ENCODE peak calls at places on chromosomes 12 and 14, in five cellular contexts. F is left ventricle myocardium inferior, D is SJCRH30, L is neural progenitor cell, J is esophagus muscularis mucosa. U is an unnamed sample. For H3K9me3 and H3K4me1, the result is how much of the 10 kb centered on the place peaks cover.

GRCh38 chr14:31265701-31266398 is 58.3 kb upstream of the HECTD1 start:
- DNase-seq in F (no peak), D (no peak), L (no peak), J (no peak), U (no peak)

GRCh38 chr14:40028991-40029390 is 596.8 kb upstream of the FBXO33 start:
- DNase-seq in F (no peak), D (no peak), L (no peak), J (no peak), U (no peak)

GRCh38 chr12:50083301-50083700 is 1.8 kb upstream of the SMARCD1 start:
- DNase-seq in J (no peak), F (no peak), D (no peak), L (no peak), U (no peak)

GRCh38 chr12:60231976-60232907 is 636.4 kb downstream of the SLC16A7 start:
- DNase-seq in D (no peak), L (no peak), F (no peak), J (no peak), U (no peak)

GRCh38 chr12:54360717-54361456 is 3.4 kb downstream of the GPR84 start:
- DNase-seq in L (peak), F (peak), J (no peak), D (peak), U (peak)

GRCh38 chr14:22596354-22596879 is 1.7 kb upstream of the ABHD4 start:
- DNase-seq in J (no peak), F (no peak), L (no peak), D (no peak), U (no peak)

GRCh38 chr12:106897082-106897481 is 58.6 kb upstream of the TMEM263 start:
- DNase-seq in J (peak), L (no peak), D (peak), F (no peak), U (no peak)

GRCh38 chr12:26874501-26875296 is 41.7 kb upstream of the ITPR2 start:
- DNase-seq in D (peak), J (peak), F (no peak), L (no peak), U (no peak)

GRCh38 chr14:56659964-56660551 is 80.5 kb downstream of the TMEM260 start:
- DNase-seq in F (no peak), L (peak), D (peak), J (no peak), U (no peak)

GRCh38 chr12:129887047-129887568 is 16.7 kb downstream of the TMEM132D start:
- DNase-seq in L (no peak), J (peak), F (no peak), D (no peak), U (peak)

GRCh38 chr14:67186369-67186768 is 2.9 kb upstream of the GARIN2 start:
- DNase-seq in J (no peak), D (no peak), L (no peak), F (no peak), U (no peak)

GRCh38 chr14:69648480-69649414 is 37.4 kb downstream of the SUSD6 start:
- DNase-seq in D (peak), J (no peak), L (no peak), F (no peak), U (no peak)

GRCh38 chr12:117854339-117855012 is 114.3 kb downstream of the KSR2 start:
- DNase-seq in L (peak), F (no peak), D (peak), J (no peak), U (peak)

GRCh38 chr12:94426049-94426448 is 33.6 kb downstream of the CEP83 start:
- DNase-seq in D (no peak), J (no peak), F (no peak), L (peak), U (no peak)
- H3K9me3 ChIP-seq in D (under half), J (under half), F (under half), L (under half), U (under half)

DNA sequence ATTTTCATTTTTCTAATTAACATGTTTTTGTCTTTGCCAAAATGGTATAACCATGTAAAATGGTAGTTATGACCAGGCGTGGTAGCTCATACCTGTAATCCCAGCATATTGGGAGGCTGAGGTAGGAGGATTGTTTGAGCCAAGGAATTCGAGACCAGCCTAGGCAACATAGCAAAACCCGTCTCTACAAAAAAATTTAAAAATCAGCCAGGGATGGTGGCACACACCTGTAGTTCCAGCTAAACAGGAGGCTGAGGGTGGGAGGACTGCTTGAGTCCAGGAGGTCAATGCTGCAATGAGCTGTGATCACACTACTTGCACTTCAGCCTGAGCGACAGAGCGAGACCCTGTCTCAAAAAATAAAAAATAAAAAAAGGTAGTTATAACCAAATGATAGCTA is 23.1 kb downstream of the PPTC7 start:
- DNase-seq in F (no peak), D (no peak), J (no peak), L (no peak), U (no peak)
- H3K4me1 ChIP-seq in F (half or more), D (under half), J (half or more), L (under half), U (under half)

GRCh38 chr14:41285193-41285748 is 321.4 kb upstream of the LRFN5 start:
- DNase-seq in D (peak), J (no peak), F (no peak), L (peak), U (no peak)

GRCh38 chr14:41289025-41289424 is 317.7 kb upstream of the LRFN5 start:
- DNase-seq in J (no peak), D (no peak), L (no peak), F (no peak), U (no peak)
- H3K4me3 ChIP-seq in J (no peak), D (no peak), L (no peak), F (no peak), U (no peak)

GRCh38 chr14:78985668-78986073 is 815.5 kb downstream of the NRXN3 start:
- DNase-seq in D (no peak), L (peak), J (no peak), F (no peak), U (no peak)
- H3K9me3 ChIP-seq in D (under half), L (under half), J (under half), F (under half), U (under half)

GRCh38 chr12:123114305-123115083 is 36.4 kb downstream of the PITPNM2 start:
- DNase-seq in J (no peak), F (no peak), D (no peak), L (no peak), U (no peak)
- H3K4me1 ChIP-seq in J (half or more), F (half or more), D (under half), L (under half), U (under half)

GRCh38 chr14:53613404-53614253 is 343.0 kb downstream of the BMP4 start:
- DNase-seq in L (peak), J (no peak), F (no peak), D (peak), U (no peak)
- H3K4me3 ChIP-seq in L (peak), J (no peak), F (no peak), D (peak), U (no peak)

DNA sequence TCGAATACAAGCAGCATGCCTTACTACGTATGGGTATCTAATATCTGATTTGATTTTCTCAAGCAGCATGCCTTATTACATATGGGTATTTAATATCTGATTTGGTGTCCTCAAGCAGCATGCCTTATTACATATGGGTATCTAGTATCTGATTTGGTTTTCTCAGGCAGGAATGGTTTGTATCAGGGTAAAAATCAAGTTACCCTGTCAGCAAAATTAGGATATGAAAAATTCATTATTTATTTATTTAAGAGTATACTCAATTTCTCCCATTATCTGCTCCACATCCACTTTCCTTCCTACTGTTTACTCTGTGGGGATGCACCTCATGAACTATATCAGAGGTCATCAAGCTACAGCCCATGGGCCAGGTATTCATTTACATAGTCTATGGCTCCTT is 21.9 kb downstream of the ZNF891 start:
- DNase-seq in J (no peak), F (no peak), L (no peak), D (no peak), U (no peak)
- H3K9me3 ChIP-seq in J (half or more), F (half or more), L (half or more), D (under half), U (half or more)

DNA sequence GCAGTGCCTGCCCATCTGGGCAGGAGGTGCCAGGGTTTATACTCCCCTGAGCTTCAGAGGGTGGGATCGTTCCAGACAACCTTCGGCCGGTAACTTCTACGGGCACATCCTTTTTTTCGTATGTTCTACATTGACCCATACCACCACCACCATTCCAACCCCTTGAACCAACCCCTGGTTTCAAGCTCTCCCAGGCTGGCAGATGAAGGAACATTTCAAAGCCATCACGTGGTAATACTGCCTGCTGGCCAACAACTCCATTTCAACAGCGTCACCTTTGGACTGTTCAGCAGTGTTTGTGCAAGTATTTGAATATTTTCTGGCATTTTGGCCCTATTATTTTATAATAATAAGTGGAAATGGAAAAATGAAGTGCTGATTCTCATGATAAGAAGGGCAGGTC is 162.3 kb downstream of the ZFP36L1 start:
- DNase-seq in D (no peak), L (no peak), F (no peak), J (peak), U (no peak)
- H3K4me1 ChIP-seq in D (under half), L (under half), F (half or more), J (half or more), U (under half)